ENCODE peak calls at places on chromosomes 13 and 19, in five cellular contexts. One of them, this sample, is unnamed.

GRCh38 chr19:42185281-42185680 is 32.2 kb downstream of the DEDD2 start:
- DNase-seq in BJ: no peak
- DNase-seq in brain microvascular endothelial cell: no peak
- DNase-seq in cardiac fibroblast: peak
- DNase-seq in MCF 10A: no peak
- DNase-seq in this sample: no peak

GRCh38 chr19:640606-641170 is 1.0 kb downstream of the FGF22 start:
- DNase-seq in MCF 10A: no peak
- DNase-seq in BJ: no peak
- DNase-seq in cardiac fibroblast: no peak
- DNase-seq in brain microvascular endothelial cell: no peak
- DNase-seq in this sample: no peak

GRCh38 chr19:56147307-56147706 is 6.2 kb downstream of the ZNF444 start:
- DNase-seq in brain microvascular endothelial cell: no peak
- DNase-seq in MCF 10A: no peak
- DNase-seq in cardiac fibroblast: no peak
- DNase-seq in BJ: no peak
- DNase-seq in this sample: no peak

GRCh38 chr13:69683921-69684663 is 423.5 kb upstream of the ATXN8OS start:
- DNase-seq in cardiac fibroblast: no peak
- DNase-seq in MCF 10A: no peak
- DNase-seq in BJ: no peak
- DNase-seq in brain microvascular endothelial cell: no peak
- DNase-seq in this sample: no peak

GRCh38 chr13:46232281-46232680 is 20.6 kb downstream of the LRRC63 start:
- DNase-seq in MCF 10A: no peak
- DNase-seq in cardiac fibroblast: peak
- DNase-seq in BJ: no peak
- DNase-seq in brain microvascular endothelial cell: no peak
- DNase-seq in this sample: no peak

GRCh38 chr19:38251564-38252051 is 4.6 kb downstream of the PPP1R14A start:
- DNase-seq in cardiac fibroblast: peak
- DNase-seq in MCF 10A: no peak
- DNase-seq in BJ: no peak
- DNase-seq in brain microvascular endothelial cell: peak
- DNase-seq in this sample: no peak

GRCh38 chr13:53336441-53337160 is 308.0 kb downstream of the OLFM4 start:
- DNase-seq in cardiac fibroblast: no peak
- DNase-seq in brain microvascular endothelial cell: no peak
- DNase-seq in MCF 10A: no peak
- DNase-seq in BJ: no peak
- DNase-seq in this sample: no peak

GRCh38 chr19:33473644-33474305 is 47.8 kb downstream of the PEPD start:
- DNase-seq in brain microvascular endothelial cell: peak
- DNase-seq in MCF 10A: no peak
- DNase-seq in cardiac fibroblast: peak
- DNase-seq in BJ: peak
- DNase-seq in this sample: peak

GRCh38 chr13:76829572-76830327 is 56.5 kb downstream of the KCTD12 start:
- DNase-seq in MCF 10A: no peak
- DNase-seq in brain microvascular endothelial cell: no peak
- DNase-seq in cardiac fibroblast: peak
- DNase-seq in BJ: no peak
- DNase-seq in this sample: no peak

GRCh38 chr19:22532388-22533310 is 101.5 kb upstream of the ZNF492 start:
- DNase-seq in brain microvascular endothelial cell: no peak
- DNase-seq in BJ: no peak
- DNase-seq in MCF 10A: no peak
- DNase-seq in cardiac fibroblast: no peak
- DNase-seq in this sample: no peak

GRCh38 chr13:39734952-39735351 is 79.5 kb downstream of the COG6 start:
- DNase-seq in MCF 10A: no peak
- DNase-seq in brain microvascular endothelial cell: no peak
- DNase-seq in BJ: no peak
- DNase-seq in cardiac fibroblast: no peak
- DNase-seq in this sample: no peak

GRCh38 chr19:35317464-35318043 is 11.4 kb upstream of the CD22 start:
- DNase-seq in cardiac fibroblast: no peak
- DNase-seq in MCF 10A: no peak
- DNase-seq in BJ: no peak
- DNase-seq in brain microvascular endothelial cell: no peak
- DNase-seq in this sample: no peak

GRCh38 chr19:32018014-32018413 is 327.4 kb upstream of the ZNF507 start:
- DNase-seq in cardiac fibroblast: peak
- DNase-seq in BJ: no peak
- DNase-seq in brain microvascular endothelial cell: no peak
- DNase-seq in MCF 10A: peak
- DNase-seq in this sample: no peak

GRCh38 chr13:73215807-73216206 is 157.0 kb downstream of the KLF5 start:
- DNase-seq in cardiac fibroblast: no peak
- DNase-seq in MCF 10A: peak
- DNase-seq in BJ: peak
- DNase-seq in brain microvascular endothelial cell: peak
- DNase-seq in this sample: no peak

GRCh38 chr19:46490774-46491173 is 4.9 kb downstream of the PNMA8B start:
- DNase-seq in MCF 10A: no peak
- DNase-seq in brain microvascular endothelial cell: no peak
- DNase-seq in cardiac fibroblast: no peak
- DNase-seq in BJ: no peak
- DNase-seq in this sample: no peak

GRCh38 chr13:51814825-51815650 is 11.1 kb upstream of the DHRS12 start:
- DNase-seq in brain microvascular endothelial cell: peak
- DNase-seq in cardiac fibroblast: peak
- DNase-seq in MCF 10A: peak
- DNase-seq in BJ: no peak
- DNase-seq in this sample: no peak

GRCh38 chr13:31908696-31909386 is 122.7 kb upstream of the FRY start:
- DNase-seq in cardiac fibroblast: no peak
- DNase-seq in MCF 10A: peak
- DNase-seq in brain microvascular endothelial cell: no peak
- DNase-seq in BJ: no peak
- DNase-seq in this sample: no peak

GRCh38 chr19:39082745-39083598 is 1.2 kb upstream of the ACP7 start:
- DNase-seq in BJ: no peak
- DNase-seq in cardiac fibroblast: no peak
- DNase-seq in brain microvascular endothelial cell: no peak
- DNase-seq in MCF 10A: no peak
- DNase-seq in this sample: no peak

GRCh38 chr13:56457535-56458200 is 683.0 kb upstream of the PRR20A start:
- DNase-seq in BJ: no peak
- DNase-seq in MCF 10A: no peak
- DNase-seq in brain microvascular endothelial cell: no peak
- DNase-seq in cardiac fibroblast: no peak
- DNase-seq in this sample: no peak

GRCh38 chr13:78604782-78605611 is 1.6 kb upstream of the POU4F1 start:
- DNase-seq in brain microvascular endothelial cell: no peak
- DNase-seq in MCF 10A: no peak
- DNase-seq in BJ: no peak
- DNase-seq in cardiac fibroblast: no peak
- DNase-seq in this sample: no peak

GRCh38 chr13:65866138-65866537 is 1364.0 kb downstream of the PCDH9 start:
- DNase-seq in brain microvascular endothelial cell: no peak
- DNase-seq in MCF 10A: no peak
- DNase-seq in BJ: no peak
- DNase-seq in cardiac fibroblast: no peak
- DNase-seq in this sample: no peak

GRCh38 chr19:13938361-13939027 is at the start of gene PODNL1:
- DNase-seq in brain microvascular endothelial cell: peak
- DNase-seq in BJ: peak
- DNase-seq in MCF 10A: peak
- DNase-seq in cardiac fibroblast: peak
- DNase-seq in this sample: no peak

GRCh38 chr19:13018037-13018914 is 23.0 kb downstream of the NFIX start:
- DNase-seq in BJ: no peak
- DNase-seq in MCF 10A: no peak
- DNase-seq in cardiac fibroblast: peak
- DNase-seq in brain microvascular endothelial cell: no peak
- DNase-seq in this sample: no peak

GRCh38 chr19:41754596-41754995 is 734 bp upstream of the CEACAM6 start:
- DNase-seq in MCF 10A: peak
- DNase-seq in cardiac fibroblast: no peak
- DNase-seq in brain microvascular endothelial cell: no peak
- DNase-seq in BJ: no peak
- DNase-seq in this sample: no peak

GRCh38 chr13:59356607-59357006 is 807.1 kb downstream of the DIAPH3 start:
- DNase-seq in BJ: no peak
- DNase-seq in MCF 10A: peak
- DNase-seq in brain microvascular endothelial cell: peak
- DNase-seq in cardiac fibroblast: peak
- DNase-seq in this sample: no peak

GRCh38 chr13:96821381-96821780 is 172.9 kb downstream of the OXGR1 start:
- DNase-seq in MCF 10A: no peak
- DNase-seq in BJ: no peak
- DNase-seq in cardiac fibroblast: no peak
- DNase-seq in brain microvascular endothelial cell: peak
- DNase-seq in this sample: no peak

GRCh38 chr13:25678398-25678797 is 306.6 kb downstream of the ATP8A2 start:
- DNase-seq in MCF 10A: no peak
- DNase-seq in BJ: no peak
- DNase-seq in cardiac fibroblast: no peak
- DNase-seq in brain microvascular endothelial cell: no peak
- DNase-seq in this sample: no peak

GRCh38 chr13:73464758-73465628 is 406.2 kb downstream of the KLF5 start:
- DNase-seq in MCF 10A: peak
- DNase-seq in cardiac fibroblast: no peak
- DNase-seq in BJ: no peak
- DNase-seq in brain microvascular endothelial cell: no peak
- DNase-seq in this sample: no peak

GRCh38 chr13:41383400-41383799 is 72.3 kb downstream of the NAA16 start:
- DNase-seq in MCF 10A: no peak
- DNase-seq in brain microvascular endothelial cell: no peak
- DNase-seq in BJ: no peak
- DNase-seq in cardiac fibroblast: peak
- DNase-seq in this sample: no peak

GRCh38 chr19:17526922-17527321 is 15.5 kb downstream of the PGLS start:
- DNase-seq in brain microvascular endothelial cell: no peak
- DNase-seq in cardiac fibroblast: no peak
- DNase-seq in BJ: no peak
- DNase-seq in MCF 10A: no peak
- DNase-seq in this sample: no peak

GRCh38 chr19:28578786-28579505 is 634.0 kb downstream of the UQCRFS1 start:
- DNase-seq in brain microvascular endothelial cell: no peak
- DNase-seq in BJ: no peak
- DNase-seq in MCF 10A: no peak
- DNase-seq in cardiac fibroblast: no peak
- DNase-seq in this sample: no peak

DNA sequence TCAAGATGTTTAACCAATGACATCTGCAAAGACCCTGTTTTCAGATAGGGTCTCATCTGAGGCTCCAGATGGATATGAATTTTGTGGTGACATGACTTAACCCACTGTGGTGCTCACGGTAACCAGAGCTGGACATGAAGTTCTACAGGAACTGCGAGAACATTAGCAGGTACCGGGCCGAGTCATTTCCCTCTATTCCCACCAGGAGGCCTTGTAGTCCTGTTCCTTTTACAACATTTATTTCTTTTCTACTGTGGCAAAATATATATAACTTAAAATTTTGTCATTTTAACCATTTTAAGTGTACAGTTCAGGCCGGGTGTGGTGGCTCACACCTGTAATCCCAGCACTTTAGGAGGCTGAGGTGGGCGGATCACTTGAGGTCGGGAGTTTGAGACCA is 7.6 kb upstream of the TSPAN16 start:
- DNase-seq in brain microvascular endothelial cell: peak
- DNase-seq in BJ: no peak
- DNase-seq in cardiac fibroblast: peak
- DNase-seq in MCF 10A: peak
- DNase-seq in this sample: no peak
- TF ChIP-seq CTCF in brain microvascular endothelial cell: peak
- TF ChIP-seq CTCF in BJ: peak
- TF ChIP-seq CTCF in cardiac fibroblast: peak
- TF ChIP-seq CTCF in MCF 10A: peak
- TF ChIP-seq CTCF in this sample: peak

DNA sequence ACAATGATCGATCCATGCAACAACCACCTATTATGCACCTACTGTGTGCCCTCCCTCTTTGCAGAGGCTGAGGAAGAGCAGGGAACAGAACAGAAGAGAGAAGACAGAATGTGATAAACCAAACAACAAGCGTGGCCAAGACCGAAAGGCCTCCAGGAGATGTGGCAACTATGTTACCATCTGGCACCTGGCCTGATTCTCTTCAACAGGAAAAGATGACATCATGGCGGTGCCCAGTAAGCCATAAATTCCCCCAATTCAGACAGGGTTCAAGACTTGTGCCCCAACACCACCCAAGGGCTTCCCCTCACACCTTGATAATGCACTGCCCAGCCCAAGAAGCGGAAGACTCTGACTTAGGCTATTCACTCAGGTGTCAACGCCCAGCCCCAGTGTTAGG is 44.3 kb downstream of the SLC7A1 start:
- DNase-seq in MCF 10A: peak
- DNase-seq in BJ: no peak
- DNase-seq in brain microvascular endothelial cell: no peak
- DNase-seq in cardiac fibroblast: no peak
- DNase-seq in this sample: no peak
- TF ChIP-seq CTCF in MCF 10A: no peak
- TF ChIP-seq CTCF in BJ: no peak
- TF ChIP-seq CTCF in brain microvascular endothelial cell: no peak
- TF ChIP-seq CTCF in cardiac fibroblast: no peak
- TF ChIP-seq CTCF in this sample: no peak

GRCh38 chr19:15075801-15076200 is 6.2 kb upstream of the OR1I1 start:
- DNase-seq in BJ: no peak
- DNase-seq in MCF 10A: no peak
- DNase-seq in cardiac fibroblast: no peak
- DNase-seq in brain microvascular endothelial cell: no peak
- DNase-seq in this sample: no peak

GRCh38 chr19:15074371-15074770 is 7.6 kb upstream of the OR1I1 start:
- DNase-seq in BJ: no peak
- DNase-seq in MCF 10A: no peak
- DNase-seq in cardiac fibroblast: no peak
- DNase-seq in brain microvascular endothelial cell: no peak
- DNase-seq in this sample: no peak

GRCh38 chr19:15072930-15073647 is 8.9 kb upstream of the OR1I1 start:
- DNase-seq in cardiac fibroblast: no peak
- DNase-seq in brain microvascular endothelial cell: no peak
- DNase-seq in MCF 10A: no peak
- DNase-seq in BJ: peak
- DNase-seq in this sample: no peak
- TF ChIP-seq CTCF in cardiac fibroblast: no peak
- TF ChIP-seq CTCF in brain microvascular endothelial cell: no peak
- TF ChIP-seq CTCF in MCF 10A: no peak
- TF ChIP-seq CTCF in BJ: no peak
- TF ChIP-seq CTCF in this sample: no peak

GRCh38 chr19:48628486-48629296 is 8.5 kb downstream of the DBP start:
- DNase-seq in BJ: no peak
- DNase-seq in MCF 10A: no peak
- DNase-seq in cardiac fibroblast: no peak
- DNase-seq in brain microvascular endothelial cell: no peak
- DNase-seq in this sample: no peak

GRCh38 chr19:48629599-48630288 is 7.4 kb downstream of the DBP start:
- DNase-seq in BJ: no peak
- DNase-seq in cardiac fibroblast: peak
- DNase-seq in brain microvascular endothelial cell: peak
- DNase-seq in MCF 10A: no peak
- DNase-seq in this sample: peak

GRCh38 chr19:48629297-48629598 is 7.9 kb downstream of the DBP start:
- DNase-seq in cardiac fibroblast: no peak
- DNase-seq in MCF 10A: no peak
- DNase-seq in brain microvascular endothelial cell: no peak
- DNase-seq in BJ: no peak
- DNase-seq in this sample: no peak

GRCh38 chr19:48631254-48631653 is 5.9 kb downstream of the DBP start:
- DNase-seq in MCF 10A: no peak
- DNase-seq in brain microvascular endothelial cell: no peak
- DNase-seq in cardiac fibroblast: no peak
- DNase-seq in BJ: no peak
- DNase-seq in this sample: no peak

GRCh38 chr19:48630289-48631036 is 6.7 kb downstream of the DBP start:
- DNase-seq in brain microvascular endothelial cell: peak
- DNase-seq in cardiac fibroblast: peak
- DNase-seq in BJ: no peak
- DNase-seq in MCF 10A: no peak
- DNase-seq in this sample: peak
- TF ChIP-seq CTCF in brain microvascular endothelial cell: peak
- TF ChIP-seq CTCF in cardiac fibroblast: peak
- TF ChIP-seq CTCF in BJ: no peak
- TF ChIP-seq CTCF in MCF 10A: no peak
- TF ChIP-seq CTCF in this sample: peak